ENCODE peak calls at places on chromosome 5, in nine cellular contexts. V, X, Q, C, N, O, M, A and L are unnamed samples.
A peak's percentile ranks its signal among the peaks of the same experiment; 100 is the strongest.

GRCh38 chr5:118029807-118030206 is 958.5 kb downstream of the DTWD2 start:
- DNase-seq in V (peak; percentile 55), X (no peak), Q (no peak), C (no peak), N (no peak), O (no peak), M (no peak), A (no peak), L (no peak)

GRCh38 chr5:135135530-135136201 is 101.6 kb upstream of the PITX1 start:
- DNase-seq in V (no peak), X (peak; percentile 80), Q (peak; percentile 65), C (peak; percentile 79), N (peak; percentile 55), O (no peak), M (no peak), A (peak; percentile 76), L (peak; percentile 66)

GRCh38 chr5:14871573-14872069 is at the start of gene ANKH:
- DNase-seq in V (peak; percentile 86), X (peak; percentile 76), Q (peak; percentile 78), C (peak; percentile 69), N (peak; percentile 89), O (peak; percentile 68), M (peak; percentile 94), A (peak; percentile 59), L (peak; percentile 83)

GRCh38 chr5:32390819-32391591 is 53.5 kb downstream of the ZFR start:
- DNase-seq in V (no peak), X (peak; percentile 89), Q (peak; percentile 88), C (peak; percentile 95), N (no peak), O (no peak), M (peak; percentile 59), A (peak; percentile 88), L (no peak)

GRCh38 chr5:36389245-36389644 is 87.5 kb upstream of the RANBP3L start:
- DNase-seq in V (no peak), X (no peak), Q (no peak), C (no peak), N (no peak), O (no peak), M (peak; percentile 41), A (no peak), L (no peak)

GRCh38 chr5:168978015-168978414 is 322.9 kb downstream of the SLIT3 start:
- DNase-seq in V (no peak), X (peak; percentile 89), Q (peak; percentile 95), C (peak; percentile 1), N (no peak), O (no peak), M (peak; percentile 65), A (peak; percentile 88), L (peak; percentile 62)

GRCh38 chr5:157311595-157311994 is 45.7 kb downstream of the CYFIP2 start:
- DNase-seq in V (no peak), X (no peak), Q (no peak), C (no peak), N (no peak), O (no peak), M (no peak), A (no peak), L (no peak)

GRCh38 chr5:32051796-32052195 is 122.3 kb downstream of the GOLPH3 start:
- DNase-seq in V (no peak), X (no peak), Q (no peak), C (no peak), N (no peak), O (no peak), M (no peak), A (no peak), L (no peak)

GRCh38 chr5:133225671-133226152 is 173.9 kb downstream of the HSPA4 start:
- DNase-seq in V (no peak), X (no peak), Q (peak; percentile 48), C (peak; percentile 70), N (no peak), O (no peak), M (peak; percentile 62), A (no peak), L (peak; percentile 54)

GRCh38 chr5:66840527-66841013 is 244.4 kb downstream of the MAST4 start:
- DNase-seq in V (peak; percentile 67), X (no peak), Q (peak; percentile 35), C (no peak), N (no peak), O (no peak), M (no peak), A (peak; percentile 12), L (peak; percentile 1)

GRCh38 chr5:172434246-172434645 is 20.1 kb downstream of the SH3PXD2B start:
- DNase-seq in V (no peak), X (no peak), Q (no peak), C (no peak), N (no peak), O (no peak), M (no peak), A (no peak), L (no peak)

GRCh38 chr5:169717298-169717697 is 80.2 kb downstream of the DOCK2 start:
- DNase-seq in V (no peak), X (no peak), Q (peak; percentile 97), C (peak; percentile 30), N (no peak), O (no peak), M (no peak), A (no peak), L (peak; percentile 90)

GRCh38 chr5:86129009-86129408 is 488.7 kb upstream of the COX7C start:
- DNase-seq in V (no peak), X (no peak), Q (no peak), C (no peak), N (no peak), O (no peak), M (no peak), A (no peak), L (no peak)
- TF ChIP-seq CTCF in V (no peak), X (no peak), Q (no peak), C (no peak), N (no peak), O (no peak), M (no peak), A (no peak), L (no peak)

GRCh38 chr5:61748651-61749050 is 416.6 kb downstream of the ZSWIM6 start:
- DNase-seq in V (no peak), X (no peak), Q (no peak), C (no peak), N (no peak), O (no peak), M (no peak), A (no peak), L (no peak)
- H3K4me2 ChIP-seq in V (no peak overlapping the region), X (no peak overlapping the region), Q (no peak overlapping the region), C (no peak overlapping the region), N (no peak overlapping the region), O (no peak overlapping the region), M (no peak overlapping the region), A (no peak overlapping the region), L (no peak overlapping the region)

GRCh38 chr5:140794594-140795258 is at the start of gene PCDHA2:
- DNase-seq in V (peak; percentile 54), X (no peak), Q (no peak), C (no peak), N (no peak), O (peak; percentile 58), M (peak; percentile 65), A (no peak), L (no peak)
- H3K4me3 ChIP-seq in V (peak within 1 kb of the TSS; percentile 58), X (peak within 1 kb of the TSS; percentile 23), Q (no peak within 1 kb of the TSS), C (no peak within 1 kb of the TSS), N (no peak within 1 kb of the TSS), O (peak within 1 kb of the TSS; percentile 54), M (peak within 1 kb of the TSS; percentile 34), A (no peak within 1 kb of the TSS), L (no peak within 1 kb of the TSS)

GRCh38 chr5:20610650-20611049 is 622.6 kb upstream of the CDH18 start:
- DNase-seq in V (no peak), X (no peak), Q (no peak), C (no peak), N (no peak), O (no peak), M (no peak), A (no peak), L (no peak)

GRCh38 chr5:20601678-20602100 is 613.7 kb upstream of the CDH18 start:
- DNase-seq in V (no peak), X (peak; percentile 71), Q (peak; percentile 61), C (no peak), N (no peak), O (peak; percentile 54), M (peak; percentile 40), A (peak; percentile 64), L (peak; percentile 47)

GRCh38 chr5:20608567-20608966 is 620.6 kb upstream of the CDH18 start:
- DNase-seq in V (no peak), X (no peak), Q (no peak), C (no peak), N (no peak), O (no peak), M (no peak), A (no peak), L (no peak)

DNA sequence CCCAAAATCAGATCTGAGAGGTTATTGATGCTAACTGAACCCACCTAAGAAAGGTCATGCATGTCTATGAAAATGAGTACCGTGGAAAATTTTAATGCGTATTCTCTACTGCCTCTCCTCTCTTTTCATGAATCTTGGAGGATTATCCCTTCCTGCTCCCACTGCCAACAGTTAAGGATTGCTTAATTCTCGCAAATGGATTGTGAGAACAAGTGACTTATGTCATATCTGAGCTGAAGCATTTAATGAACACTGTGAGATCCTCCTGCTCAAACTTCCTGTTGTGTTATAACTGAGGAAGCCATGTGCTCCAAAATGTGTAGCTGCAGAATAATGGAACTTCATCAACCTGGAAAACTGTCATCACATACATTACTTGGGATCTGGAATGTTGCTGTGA is 618.0 kb upstream of the CDH18 start:
- DNase-seq in V (no peak), X (no peak), Q (no peak), C (no peak), N (no peak), O (no peak), M (no peak), A (no peak), L (no peak)
- TF ChIP-seq CTCF in V (no peak), X (no peak), Q (no peak), C (no peak), N (no peak), O (no peak), M (no peak), A (no peak), L (no peak)